ENCODE peak calls at places on chromosomes 1 and 21, in seven cellular contexts. One of them, this sample, is unnamed.

GRCh38 chr1:38125837-38126520 is 79.4 kb upstream of the POU3F1 start:
- DNase-seq in coronary artery: no peak
- DNase-seq in kidney epithelial cell: no peak
- DNase-seq in body of pancreas: no peak
- DNase-seq in CD14-positive monocyte: peak
- DNase-seq in B cell: no peak
- DNase-seq in ovary: no peak
- DNase-seq in this sample: no peak

GRCh38 chr1:223494926-223495645 is 101.9 kb downstream of the CCDC185 start:
- DNase-seq in coronary artery: no peak
- DNase-seq in kidney epithelial cell: no peak
- DNase-seq in body of pancreas: no peak
- DNase-seq in CD14-positive monocyte: no peak
- DNase-seq in B cell: no peak
- DNase-seq in ovary: no peak
- DNase-seq in this sample: no peak

GRCh38 chr1:19359357-19359756 is 47.2 kb downstream of the SLC66A1 start:
- DNase-seq in coronary artery: no peak
- DNase-seq in kidney epithelial cell: no peak
- DNase-seq in body of pancreas: no peak
- DNase-seq in CD14-positive monocyte: no peak
- DNase-seq in B cell: no peak
- DNase-seq in ovary: no peak
- DNase-seq in this sample: no peak

GRCh38 chr1:224433671-224434446 is 738 bp downstream of the WDR26 start:
- DNase-seq in coronary artery: peak
- DNase-seq in kidney epithelial cell: no peak
- DNase-seq in body of pancreas: peak
- DNase-seq in CD14-positive monocyte: no peak
- DNase-seq in B cell: peak
- DNase-seq in ovary: peak
- DNase-seq in this sample: peak

GRCh38 chr1:40140211-40140709 is 20.9 kb upstream of the RLF start:
- DNase-seq in coronary artery: no peak
- DNase-seq in kidney epithelial cell: no peak
- DNase-seq in body of pancreas: no peak
- DNase-seq in CD14-positive monocyte: no peak
- DNase-seq in B cell: no peak
- DNase-seq in ovary: no peak
- DNase-seq in this sample: no peak

GRCh38 chr1:229087339-229087738 is 183.6 kb upstream of the RAB4A start:
- DNase-seq in coronary artery: no peak
- DNase-seq in kidney epithelial cell: no peak
- DNase-seq in body of pancreas: no peak
- DNase-seq in CD14-positive monocyte: no peak
- DNase-seq in B cell: no peak
- DNase-seq in ovary: no peak
- DNase-seq in this sample: no peak

GRCh38 chr21:32819702-32820101 is 48.1 kb upstream of the PAXBP1 start:
- DNase-seq in coronary artery: no peak
- DNase-seq in kidney epithelial cell: no peak
- DNase-seq in body of pancreas: no peak
- DNase-seq in CD14-positive monocyte: no peak
- DNase-seq in B cell: no peak
- DNase-seq in ovary: peak
- DNase-seq in this sample: no peak

GRCh38 chr1:20713440-20713839 is 4.4 kb downstream of the KIF17 start:
- DNase-seq in coronary artery: no peak
- DNase-seq in kidney epithelial cell: no peak
- DNase-seq in body of pancreas: no peak
- DNase-seq in CD14-positive monocyte: no peak
- DNase-seq in B cell: no peak
- DNase-seq in ovary: no peak
- DNase-seq in this sample: no peak

GRCh38 chr1:47727051-47727708 is 270.0 kb downstream of the TRABD2B start:
- DNase-seq in coronary artery: peak
- DNase-seq in kidney epithelial cell: no peak
- DNase-seq in body of pancreas: no peak
- DNase-seq in CD14-positive monocyte: no peak
- DNase-seq in B cell: no peak
- DNase-seq in ovary: no peak
- DNase-seq in this sample: peak

GRCh38 chr1:36539526-36539925 is 56.8 kb upstream of the CSF3R start:
- DNase-seq in coronary artery: peak
- DNase-seq in kidney epithelial cell: no peak
- DNase-seq in body of pancreas: no peak
- DNase-seq in CD14-positive monocyte: peak
- DNase-seq in B cell: no peak
- DNase-seq in ovary: no peak
- DNase-seq in this sample: no peak

GRCh38 chr1:156244126-156244525 is 2.1 kb downstream of the BGLAP start:
- DNase-seq in coronary artery: no peak
- DNase-seq in kidney epithelial cell: no peak
- DNase-seq in body of pancreas: no peak
- DNase-seq in CD14-positive monocyte: no peak
- DNase-seq in B cell: no peak
- DNase-seq in ovary: no peak
- DNase-seq in this sample: no peak

GRCh38 chr1:42463906-42464305 is 820 bp downstream of the CCDC30 start:
- DNase-seq in coronary artery: no peak
- DNase-seq in kidney epithelial cell: no peak
- DNase-seq in body of pancreas: no peak
- DNase-seq in CD14-positive monocyte: no peak
- DNase-seq in B cell: no peak
- DNase-seq in ovary: no peak
- DNase-seq in this sample: no peak

GRCh38 chr1:29282924-29283803 is 46.8 kb downstream of the PTPRU start:
- DNase-seq in coronary artery: no peak
- DNase-seq in kidney epithelial cell: no peak
- DNase-seq in body of pancreas: no peak
- DNase-seq in CD14-positive monocyte: no peak
- DNase-seq in B cell: no peak
- DNase-seq in ovary: peak
- DNase-seq in this sample: peak

GRCh38 chr21:36437745-36438128 is 42.2 kb downstream of the CLDN14 start:
- DNase-seq in coronary artery: no peak
- DNase-seq in kidney epithelial cell: no peak
- DNase-seq in body of pancreas: no peak
- DNase-seq in CD14-positive monocyte: no peak
- DNase-seq in B cell: no peak
- DNase-seq in ovary: no peak
- DNase-seq in this sample: no peak

GRCh38 chr1:83641828-83642443 is 357.0 kb downstream of the TTLL7 start:
- DNase-seq in coronary artery: no peak
- DNase-seq in kidney epithelial cell: no peak
- DNase-seq in body of pancreas: no peak
- DNase-seq in CD14-positive monocyte: no peak
- DNase-seq in B cell: no peak
- DNase-seq in ovary: peak
- DNase-seq in this sample: no peak

GRCh38 chr1:83637009-83637408 is 361.9 kb downstream of the TTLL7 start:
- DNase-seq in coronary artery: no peak
- DNase-seq in kidney epithelial cell: no peak
- DNase-seq in body of pancreas: no peak
- DNase-seq in CD14-positive monocyte: no peak
- DNase-seq in B cell: no peak
- DNase-seq in ovary: no peak
- DNase-seq in this sample: no peak

GRCh38 chr1:83641206-83641658 is 357.7 kb downstream of the TTLL7 start:
- DNase-seq in coronary artery: no peak
- DNase-seq in kidney epithelial cell: no peak
- DNase-seq in body of pancreas: no peak
- DNase-seq in CD14-positive monocyte: no peak
- DNase-seq in B cell: no peak
- DNase-seq in ovary: no peak
- DNase-seq in this sample: no peak

GRCh38 chr1:83637586-83637985 is 361.3 kb downstream of the TTLL7 start:
- DNase-seq in coronary artery: no peak
- DNase-seq in kidney epithelial cell: no peak
- DNase-seq in body of pancreas: no peak
- DNase-seq in CD14-positive monocyte: no peak
- DNase-seq in B cell: no peak
- DNase-seq in ovary: no peak
- DNase-seq in this sample: no peak

GRCh38 chr1:83639785-83640184 is 359.1 kb downstream of the TTLL7 start:
- DNase-seq in coronary artery: no peak
- DNase-seq in kidney epithelial cell: no peak
- DNase-seq in body of pancreas: no peak
- DNase-seq in CD14-positive monocyte: no peak
- DNase-seq in B cell: no peak
- DNase-seq in ovary: no peak
- DNase-seq in this sample: no peak
- TF ChIP-seq CTCF in coronary artery: no peak
- TF ChIP-seq CTCF in kidney epithelial cell: no peak
- TF ChIP-seq CTCF in body of pancreas: no peak
- TF ChIP-seq CTCF in CD14-positive monocyte: no peak
- TF ChIP-seq CTCF in B cell: no peak
- TF ChIP-seq CTCF in ovary: no peak
- TF ChIP-seq CTCF in this sample: no peak

GRCh38 chr21:39374046-39374445 is 25.2 kb upstream of the HMGN1 start:
- DNase-seq in coronary artery: no peak
- DNase-seq in kidney epithelial cell: no peak
- DNase-seq in body of pancreas: no peak
- DNase-seq in CD14-positive monocyte: no peak
- DNase-seq in B cell: no peak
- DNase-seq in ovary: no peak
- DNase-seq in this sample: no peak

GRCh38 chr21:39377444-39378050 is 28.7 kb upstream of the HMGN1 start:
- DNase-seq in coronary artery: no peak
- DNase-seq in kidney epithelial cell: no peak
- DNase-seq in body of pancreas: no peak
- DNase-seq in CD14-positive monocyte: no peak
- DNase-seq in B cell: no peak
- DNase-seq in ovary: no peak
- DNase-seq in this sample: no peak

GRCh38 chr21:39367783-39368182 is 18.9 kb upstream of the HMGN1 start:
- DNase-seq in coronary artery: no peak
- DNase-seq in kidney epithelial cell: no peak
- DNase-seq in body of pancreas: no peak
- DNase-seq in CD14-positive monocyte: no peak
- DNase-seq in B cell: no peak
- DNase-seq in ovary: no peak
- DNase-seq in this sample: no peak

GRCh38 chr21:39375446-39375845 is 26.6 kb upstream of the HMGN1 start:
- DNase-seq in coronary artery: no peak
- DNase-seq in kidney epithelial cell: no peak
- DNase-seq in body of pancreas: no peak
- DNase-seq in CD14-positive monocyte: no peak
- DNase-seq in B cell: no peak
- DNase-seq in ovary: no peak
- DNase-seq in this sample: no peak

DNA sequence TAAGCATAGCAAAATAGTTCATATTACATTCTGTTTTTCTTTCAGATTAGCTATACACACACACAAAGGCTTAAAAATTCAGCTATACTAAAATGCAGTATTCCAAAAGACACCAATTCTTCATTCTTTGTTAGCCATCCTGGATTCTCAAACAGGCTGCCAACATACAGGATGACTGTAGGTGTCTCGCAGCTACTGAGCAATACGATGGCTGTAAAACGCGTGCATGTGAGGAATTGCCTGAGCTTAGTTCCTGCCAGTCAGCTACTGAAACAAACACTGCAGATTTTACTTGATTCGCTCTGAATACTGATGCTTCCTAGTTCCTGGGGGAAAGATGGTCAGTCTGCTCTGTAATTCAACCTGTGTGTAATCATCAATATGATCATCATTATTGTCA is 24.7 kb upstream of the HMGN1 start:
- DNase-seq in coronary artery: no peak
- DNase-seq in kidney epithelial cell: no peak
- DNase-seq in body of pancreas: no peak
- DNase-seq in CD14-positive monocyte: no peak
- DNase-seq in B cell: peak
- DNase-seq in ovary: no peak
- DNase-seq in this sample: no peak
- TF ChIP-seq CTCF in coronary artery: no peak
- TF ChIP-seq CTCF in kidney epithelial cell: peak
- TF ChIP-seq CTCF in body of pancreas: peak
- TF ChIP-seq CTCF in CD14-positive monocyte: peak
- TF ChIP-seq CTCF in B cell: peak
- TF ChIP-seq CTCF in ovary: no peak
- TF ChIP-seq CTCF in this sample: peak

GRCh38 chr21:43363506-43364260 is 63.2 kb downstream of the SIK1 start:
- DNase-seq in coronary artery: no peak
- DNase-seq in kidney epithelial cell: no peak
- DNase-seq in body of pancreas: no peak
- DNase-seq in CD14-positive monocyte: no peak
- DNase-seq in B cell: no peak
- DNase-seq in ovary: no peak
- DNase-seq in this sample: no peak

GRCh38 chr21:43361493-43362296 is 65.2 kb downstream of the SIK1 start:
- DNase-seq in coronary artery: no peak
- DNase-seq in kidney epithelial cell: no peak
- DNase-seq in body of pancreas: no peak
- DNase-seq in CD14-positive monocyte: peak
- DNase-seq in B cell: peak
- DNase-seq in ovary: no peak
- DNase-seq in this sample: peak

GRCh38 chr21:43362928-43363314 is 64.0 kb downstream of the SIK1 start:
- DNase-seq in coronary artery: no peak
- DNase-seq in kidney epithelial cell: no peak
- DNase-seq in body of pancreas: no peak
- DNase-seq in CD14-positive monocyte: no peak
- DNase-seq in B cell: peak
- DNase-seq in ovary: no peak
- DNase-seq in this sample: no peak

GRCh38 chr21:43361127-43361492 is 65.8 kb downstream of the SIK1 start:
- DNase-seq in coronary artery: no peak
- DNase-seq in kidney epithelial cell: no peak
- DNase-seq in body of pancreas: no peak
- DNase-seq in CD14-positive monocyte: no peak
- DNase-seq in B cell: peak
- DNase-seq in ovary: no peak
- DNase-seq in this sample: no peak

DNA sequence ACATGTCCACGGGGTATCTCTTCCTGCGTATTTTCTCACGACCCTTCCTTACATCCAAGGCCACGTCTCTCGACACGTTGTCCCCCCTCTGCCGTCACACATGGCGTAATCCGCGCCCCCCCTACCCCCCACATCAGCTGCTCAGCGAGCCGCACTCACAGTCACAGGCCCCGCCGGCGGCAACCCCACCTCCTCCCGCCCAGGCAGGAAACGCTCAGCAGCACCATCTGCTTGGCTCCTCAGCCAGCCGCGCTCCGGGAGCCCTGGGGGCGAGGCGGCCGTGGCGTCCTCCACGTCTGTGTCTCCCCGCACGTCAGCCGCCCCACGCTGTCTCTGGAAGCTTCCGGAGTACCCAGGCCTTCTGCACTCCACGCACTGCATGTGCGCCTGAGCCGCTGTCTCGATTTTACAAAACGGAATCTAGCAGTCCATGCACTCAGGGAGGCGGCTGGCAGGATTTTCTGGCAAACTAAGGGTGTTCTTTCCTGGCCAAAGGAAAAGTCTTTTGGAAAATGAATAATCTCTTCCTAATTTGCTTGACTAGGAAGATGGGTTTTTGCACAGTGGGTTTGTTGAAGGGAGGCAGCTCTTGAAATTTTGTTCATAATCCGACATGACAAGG is 64.5 kb downstream of the SIK1 start:
- DNase-seq in coronary artery: peak
- DNase-seq in kidney epithelial cell: no peak
- DNase-seq in body of pancreas: peak
- DNase-seq in CD14-positive monocyte: peak
- DNase-seq in B cell: peak
- DNase-seq in ovary: peak
- DNase-seq in this sample: peak
- TF ChIP-seq CTCF in coronary artery: no peak
- TF ChIP-seq CTCF in kidney epithelial cell: no peak
- TF ChIP-seq CTCF in body of pancreas: no peak
- TF ChIP-seq CTCF in CD14-positive monocyte: no peak
- TF ChIP-seq CTCF in B cell: no peak
- TF ChIP-seq CTCF in ovary: no peak
- TF ChIP-seq CTCF in this sample: no peak

GRCh38 chr1:207397525-207397926 is 56.6 kb upstream of the CR2 start:
- DNase-seq in coronary artery: no peak
- DNase-seq in kidney epithelial cell: no peak
- DNase-seq in body of pancreas: no peak
- DNase-seq in CD14-positive monocyte: no peak
- DNase-seq in B cell: no peak
- DNase-seq in ovary: no peak
- DNase-seq in this sample: no peak
- TF ChIP-seq CTCF in coronary artery: no peak
- TF ChIP-seq CTCF in kidney epithelial cell: no peak
- TF ChIP-seq CTCF in body of pancreas: no peak
- TF ChIP-seq CTCF in CD14-positive monocyte: no peak
- TF ChIP-seq CTCF in B cell: no peak
- TF ChIP-seq CTCF in ovary: no peak
- TF ChIP-seq CTCF in this sample: peak